ENCODE peak calls at places on chromosomes 12 and 14, in five cellular contexts. One of them, this sample, is unnamed.

GRCh38 chr12:95178136-95178535 is 39.1 kb downstream of the FGD6 start:
- DNase-seq in A549: no peak
- DNase-seq in H1: no peak
- DNase-seq in K562: no peak
- DNase-seq in HepG2: no peak
- DNase-seq in this sample: no peak

GRCh38 chr14:69260246-69260978 is 454 bp downstream of the GALNT16 start:
- DNase-seq in A549: no peak
- DNase-seq in H1: no peak
- DNase-seq in K562: peak
- DNase-seq in HepG2: no peak
- DNase-seq in this sample: peak

GRCh38 chr12:95548056-95548538 is 3.2 kb downstream of the USP44 start:
- DNase-seq in A549: no peak
- DNase-seq in H1: no peak
- DNase-seq in K562: peak
- DNase-seq in HepG2: no peak
- DNase-seq in this sample: no peak

GRCh38 chr14:42428996-42429395 is 822.3 kb downstream of the LRFN5 start:
- DNase-seq in A549: no peak
- DNase-seq in H1: no peak
- DNase-seq in K562: no peak
- DNase-seq in HepG2: no peak
- DNase-seq in this sample: no peak

GRCh38 chr12:46124132-46124847 is 133.9 kb upstream of the SCAF11 start:
- DNase-seq in A549: no peak
- DNase-seq in H1: no peak
- DNase-seq in K562: no peak
- DNase-seq in HepG2: no peak
- DNase-seq in this sample: peak

GRCh38 chr12:132471011-132471857 is 18.7 kb upstream of the FBRSL1 start:
- DNase-seq in A549: no peak
- DNase-seq in H1: no peak
- DNase-seq in K562: peak
- DNase-seq in HepG2: peak
- DNase-seq in this sample: no peak

GRCh38 chr12:76247026-76247688 is 101.1 kb downstream of the BBS10 start:
- DNase-seq in A549: no peak
- DNase-seq in H1: no peak
- DNase-seq in K562: no peak
- DNase-seq in HepG2: no peak
- DNase-seq in this sample: no peak

GRCh38 chr12:8012910-8013309 is 19.6 kb upstream of the FOXJ2 start:
- DNase-seq in A549: no peak
- DNase-seq in H1: no peak
- DNase-seq in K562: no peak
- DNase-seq in HepG2: no peak
- DNase-seq in this sample: no peak

GRCh38 chr14:65910108-65910507 is 497.6 kb downstream of the FUT8 start:
- DNase-seq in A549: peak
- DNase-seq in H1: no peak
- DNase-seq in K562: no peak
- DNase-seq in HepG2: no peak
- DNase-seq in this sample: peak

GRCh38 chr12:118841588-118841987 is 139.8 kb upstream of the SRRM4 start:
- DNase-seq in A549: no peak
- DNase-seq in H1: no peak
- DNase-seq in K562: no peak
- DNase-seq in HepG2: no peak
- DNase-seq in this sample: no peak

GRCh38 chr12:10241276-10241675 is 28.6 kb downstream of the GABARAPL1 start:
- DNase-seq in A549: no peak
- DNase-seq in H1: no peak
- DNase-seq in K562: no peak
- DNase-seq in HepG2: no peak
- DNase-seq in this sample: no peak

GRCh38 chr14:72808564-72808963 is 85.3 kb downstream of the DPF3 start:
- DNase-seq in A549: no peak
- DNase-seq in H1: no peak
- DNase-seq in K562: no peak
- DNase-seq in HepG2: no peak
- DNase-seq in this sample: no peak

GRCh38 chr14:72809063-72809462 is 84.8 kb downstream of the DPF3 start:
- DNase-seq in A549: no peak
- DNase-seq in H1: no peak
- DNase-seq in K562: no peak
- DNase-seq in HepG2: no peak
- DNase-seq in this sample: no peak

GRCh38 chr14:72815459-72815858 is 78.4 kb downstream of the DPF3 start:
- DNase-seq in A549: no peak
- DNase-seq in H1: no peak
- DNase-seq in K562: no peak
- DNase-seq in HepG2: no peak
- DNase-seq in this sample: no peak

GRCh38 chr14:72810201-72810600 is 83.7 kb downstream of the DPF3 start:
- DNase-seq in A549: no peak
- DNase-seq in H1: no peak
- DNase-seq in K562: no peak
- DNase-seq in HepG2: no peak
- DNase-seq in this sample: no peak

DNA sequence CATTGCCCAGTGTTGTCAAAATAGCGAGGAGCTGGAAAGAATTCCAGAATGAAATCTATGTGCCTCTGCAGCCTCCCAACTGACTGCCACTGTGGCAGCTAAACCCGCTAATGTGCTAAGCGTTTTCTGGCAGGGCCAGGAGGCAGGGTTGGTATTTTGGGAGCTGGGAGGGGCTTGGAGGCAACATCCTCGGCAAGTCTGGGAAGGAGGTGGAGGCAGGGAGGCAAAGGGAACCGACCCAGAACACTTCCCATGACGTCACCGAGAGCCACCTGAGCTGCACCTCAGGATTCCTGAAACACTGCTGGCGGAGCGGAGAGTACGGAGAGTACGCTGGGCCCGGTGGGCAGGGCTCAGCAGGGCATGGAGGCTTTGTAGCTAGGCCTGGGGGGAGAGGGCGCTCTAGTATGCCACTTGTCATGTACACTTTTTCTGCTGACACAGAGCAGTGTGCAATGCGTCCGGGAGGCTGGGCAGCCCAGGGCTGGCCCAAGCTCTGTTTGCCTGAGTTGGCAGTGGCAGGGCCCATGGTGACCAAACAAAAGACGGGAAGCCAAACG is 81.5 kb downstream of the DPF3 start:
- DNase-seq in A549: no peak
- DNase-seq in H1: no peak
- DNase-seq in K562: no peak
- DNase-seq in HepG2: no peak
- DNase-seq in this sample: no peak
- TF ChIP-seq POLR2A in A549: no peak
- TF ChIP-seq POLR2A in H1: no peak
- TF ChIP-seq POLR2A in K562: no peak
- TF ChIP-seq POLR2A in HepG2: no peak
- TF ChIP-seq POLR2A in this sample: no peak

DNA sequence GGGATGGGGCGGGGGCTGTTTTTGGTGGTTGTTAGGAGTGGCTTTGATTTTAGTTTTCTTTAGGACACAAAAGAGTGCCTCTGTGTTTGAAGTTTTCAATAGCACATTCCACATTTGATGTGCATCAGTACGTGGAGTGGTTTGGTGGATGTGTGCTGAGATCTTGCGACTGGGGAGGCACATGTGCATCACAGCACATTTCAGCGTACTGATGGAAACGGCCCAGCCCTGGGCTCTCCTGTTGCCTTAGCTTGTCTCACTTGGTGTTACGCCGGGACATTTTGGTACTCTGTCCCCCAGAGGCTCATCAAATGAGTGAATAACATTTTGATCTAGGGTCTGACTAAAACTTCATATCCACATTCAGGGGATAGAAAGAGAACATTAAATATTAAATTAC is 70.5 kb downstream of the GNS start:
- DNase-seq in A549: no peak
- DNase-seq in H1: no peak
- DNase-seq in K562: no peak
- DNase-seq in HepG2: no peak
- DNase-seq in this sample: no peak
- H3K27ac ChIP-seq in A549: no peak
- H3K27ac ChIP-seq in H1: no peak
- H3K27ac ChIP-seq in K562: no peak
- H3K27ac ChIP-seq in HepG2: no peak
- H3K27ac ChIP-seq in this sample: no peak

DNA sequence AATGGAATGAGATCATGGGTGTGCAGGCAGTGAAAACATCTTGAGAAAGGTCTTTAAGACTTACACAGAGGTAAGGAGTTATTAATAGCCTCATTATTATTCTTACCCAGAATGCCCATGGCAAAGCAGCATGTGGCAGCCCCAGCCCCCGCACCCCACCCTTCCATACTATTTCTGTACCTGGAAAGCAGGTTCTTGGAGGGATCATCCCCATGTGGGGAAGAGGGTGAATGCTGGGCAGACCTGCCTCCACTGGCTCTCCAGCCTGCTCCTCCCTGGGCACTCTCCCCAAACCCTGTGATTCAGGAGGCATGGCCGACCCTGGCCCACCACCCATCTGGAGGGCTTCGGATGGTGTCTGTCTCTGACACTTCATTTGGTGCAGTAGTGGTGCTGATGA is 28.3 kb downstream of the NPC2 start:
- DNase-seq in A549: no peak
- DNase-seq in H1: no peak
- DNase-seq in K562: no peak
- DNase-seq in HepG2: no peak
- DNase-seq in this sample: no peak
- TF ChIP-seq MAFK in A549: no peak
- TF ChIP-seq MAFK in H1: no peak
- TF ChIP-seq MAFK in K562: no peak
- TF ChIP-seq MAFK in HepG2: no peak
- TF ChIP-seq MAFK in this sample: no peak

GRCh38 chr12:990308-990648 is 745 bp upstream of the ERC1 start:
- DNase-seq in A549: peak
- DNase-seq in H1: no peak
- DNase-seq in K562: no peak
- DNase-seq in HepG2: peak
- DNase-seq in this sample: peak

GRCh38 chr12:989051-989450 is 2.0 kb upstream of the ERC1 start:
- DNase-seq in A549: no peak
- DNase-seq in H1: no peak
- DNase-seq in K562: no peak
- DNase-seq in HepG2: no peak
- DNase-seq in this sample: no peak

GRCh38 chr12:991350-992278 is 591 bp downstream of the ERC1 start:
- DNase-seq in A549: peak
- DNase-seq in H1: no peak
- DNase-seq in K562: peak
- DNase-seq in HepG2: no peak
- DNase-seq in this sample: peak

GRCh38 chr12:989751-990278 is 1.2 kb upstream of the ERC1 start:
- DNase-seq in A549: peak
- DNase-seq in H1: no peak
- DNase-seq in K562: no peak
- DNase-seq in HepG2: peak
- DNase-seq in this sample: peak

GRCh38 chr12:990649-991349 is at the start of gene ERC1:
- DNase-seq in A549: peak
- DNase-seq in H1: no peak
- DNase-seq in K562: peak
- DNase-seq in HepG2: peak
- DNase-seq in this sample: peak
- TF ChIP-seq POLR2A in A549: peak
- TF ChIP-seq POLR2A in H1: no peak
- TF ChIP-seq POLR2A in K562: peak
- TF ChIP-seq POLR2A in HepG2: peak
- TF ChIP-seq POLR2A in this sample: peak

DNA sequence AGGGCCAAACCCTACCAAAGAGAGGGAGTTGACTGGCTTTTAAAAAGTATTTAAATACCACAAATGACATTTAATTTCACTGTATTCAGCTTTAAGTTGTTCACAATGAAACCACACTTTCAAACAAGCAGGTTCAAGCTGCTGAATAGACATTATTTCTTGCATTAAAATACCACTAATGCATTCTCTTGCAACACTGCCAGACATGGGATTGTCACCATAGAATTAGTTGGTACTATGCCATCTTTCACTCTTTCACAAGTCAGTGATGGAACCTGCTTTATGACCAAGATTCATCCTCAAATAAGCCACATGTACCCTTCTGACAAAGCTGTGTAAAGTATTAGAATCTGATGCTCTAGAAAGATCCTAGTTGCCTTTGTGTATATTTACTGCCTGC is 239.4 kb downstream of the PAWR start:
- DNase-seq in A549: no peak
- DNase-seq in H1: no peak
- DNase-seq in K562: no peak
- DNase-seq in HepG2: no peak
- DNase-seq in this sample: no peak
- H3K27ac ChIP-seq in A549: no peak
- H3K27ac ChIP-seq in H1: no peak
- H3K27ac ChIP-seq in K562: no peak
- H3K27ac ChIP-seq in HepG2: no peak
- H3K27ac ChIP-seq in this sample: no peak

DNA sequence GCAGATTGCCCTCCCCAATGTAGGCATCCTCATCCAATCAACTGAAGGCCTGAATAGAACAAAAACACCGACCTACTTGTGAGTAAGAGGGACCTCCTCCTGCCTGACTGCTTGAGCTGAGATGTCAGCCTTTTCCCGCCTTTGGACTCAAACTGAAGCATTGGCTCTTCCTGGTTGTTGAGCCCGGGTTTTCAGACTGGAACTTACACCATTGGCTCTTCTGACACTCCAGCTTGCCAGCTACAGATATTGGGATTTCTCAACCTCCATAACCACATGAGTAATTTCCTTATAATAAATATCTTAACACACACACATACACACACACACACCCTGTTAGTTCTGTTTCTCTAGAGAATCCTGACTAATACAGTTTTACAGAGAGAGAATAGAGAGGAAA is 173.4 kb upstream of the NTF3 start:
- DNase-seq in A549: no peak
- DNase-seq in H1: no peak
- DNase-seq in K562: no peak
- DNase-seq in HepG2: no peak
- DNase-seq in this sample: peak
- TF ChIP-seq MAFK in A549: no peak
- TF ChIP-seq MAFK in H1: no peak
- TF ChIP-seq MAFK in K562: no peak
- TF ChIP-seq MAFK in HepG2: no peak
- TF ChIP-seq MAFK in this sample: no peak

This sample was measured in IMR-90.